ENCODE peak calls at places on chromosome X, in four cellular contexts. Q is cardiac muscle cell, Y is neural progenitor cell, U is colonic mucosa. D is an unnamed sample.

GRCh38 chrX:43165343-43165920 is 387.5 kb upstream of the PPP1R2C start:
- DNase-seq in Q (no peak), Y (no peak), U (no peak), D (no peak)

GRCh38 chrX:2497961-2498780 is 2.6 kb downstream of the DHRSX start:
- DNase-seq in Q (peak; percentile 5), Y (no peak), U (peak; percentile 69), D (no peak)

GRCh38 chrX:153649178-153649914 is 2.3 kb downstream of the DUSP9 start:
- DNase-seq in Q (peak; percentile 48), Y (peak; percentile 81), U (no peak), D (peak; percentile 16)

GRCh38 chrX:12308420-12308819 is 170.1 kb downstream of the FRMPD4 start:
- DNase-seq in Q (no peak), Y (peak; percentile 3), U (no peak), D (no peak)

GRCh38 chrX:135194684-135195083 is 23.5 kb upstream of the CT55 start:
- DNase-seq in Q (no peak), Y (no peak), U (no peak), D (no peak)

GRCh38 chrX:70454441-70455365 is 10.1 kb downstream of the DLG3 start:
- DNase-seq in Q (peak; percentile 93), Y (peak; percentile 94), U (peak; percentile 88), D (peak; percentile 74)

GRCh38 chrX:112868586-112868985 is 28.0 kb upstream of the AMOT start:
- DNase-seq in Q (no peak), Y (no peak), U (no peak), D (no peak)

GRCh38 chrX:44874481-44875184 is 1.6 kb downstream of the KDM6A start:
- DNase-seq in Q (peak; percentile 28), Y (peak; percentile 48), U (peak; percentile 66), D (peak; percentile 29)

GRCh38 chrX:66035667-66036066 is 4.2 kb downstream of the VSIG4 start:
- DNase-seq in Q (no peak), Y (peak; percentile 11), U (no peak), D (no peak)

GRCh38 chrX:133849676-133850075 is 135.7 kb downstream of the GPC3 start:
- DNase-seq in Q (no peak), Y (no peak), U (no peak), D (no peak)

GRCh38 chrX:56564182-56564885 is 907 bp downstream of the UBQLN2 start:
- DNase-seq in Q (peak; percentile 42), Y (peak; percentile 39), U (peak; percentile 23), D (no peak)

GRCh38 chrX:18210470-18210869 is 10.2 kb downstream of the BEND2 start:
- DNase-seq in Q (peak; percentile 5), Y (no peak), U (no peak), D (no peak)

GRCh38 chrX:29348288-29348687 is 761.0 kb downstream of the IL1RAPL1 start:
- DNase-seq in Q (no peak), Y (no peak), U (no peak), D (no peak)

GRCh38 chrX:16839852-16840460 is 30.2 kb downstream of the RBBP7 start:
- DNase-seq in Q (peak; percentile 17), Y (peak; percentile 32), U (no peak), D (no peak)

GRCh38 chrX:29948653-29949052 is 266.7 kb upstream of the MAGEB2 start:
- DNase-seq in Q (no peak), Y (no peak), U (no peak), D (no peak)

GRCh38 chrX:15349046-15349445 is 13.7 kb upstream of the PIGA start:
- DNase-seq in Q (peak; percentile 83), Y (peak; percentile 85), U (peak; percentile 23), D (no peak)

GRCh38 chrX:24243692-24244091 is 70.2 kb downstream of the SUPT20HL2 start:
- DNase-seq in Q (no peak), Y (no peak), U (no peak), D (no peak)

GRCh38 chrX:80572636-80573035 is 152.4 kb downstream of the TENT5D start:
- DNase-seq in Q (no peak), Y (no peak), U (no peak), D (no peak)

GRCh38 chrX:148632444-148632843 is 132.0 kb downstream of the AFF2 start:
- DNase-seq in Q (no peak), Y (no peak), U (no peak), D (no peak)

GRCh38 chrX:19682712-19683331 is 167.5 kb upstream of the MAP3K15 start:
- DNase-seq in Q (peak; percentile 23), Y (peak; percentile 32), U (peak; percentile 45), D (peak; percentile 84)

GRCh38 chrX:103063191-103063845 is 653 bp downstream of the BEX1 start:
- DNase-seq in Q (peak; percentile 61), Y (peak; percentile 64), U (no peak), D (no peak)

GRCh38 chrX:19514791-19515614 is at the start of gene MAP3K15:
- DNase-seq in Q (peak; percentile 58), Y (peak; percentile 72), U (peak; percentile 23), D (no peak)

GRCh38 chrX:65821721-65822496 is 154.5 kb downstream of the MSN start:
- DNase-seq in Q (peak; percentile 23), Y (no peak), U (peak; percentile 28), D (peak; percentile 47)

GRCh38 chrX:97215166-97215565 is 331.5 kb downstream of the RPA4 start:
- DNase-seq in Q (no peak), Y (no peak), U (no peak), D (no peak)

GRCh38 chrX:150155396-150156048 is 207.6 kb upstream of the MAMLD1 start:
- DNase-seq in Q (peak; percentile 4), Y (no peak), U (peak; percentile 28), D (no peak)

GRCh38 chrX:72041901-72042859 is 89.5 kb downstream of the RTL5 start:
- DNase-seq in Q (no peak), Y (no peak), U (no peak), D (no peak)

GRCh38 chrX:44954562-44954961 is 81.6 kb downstream of the KDM6A start:
- DNase-seq in Q (no peak), Y (no peak), U (no peak), D (no peak)

GRCh38 chrX:16101581-16101980 is 21.8 kb upstream of the GRPR start:
- DNase-seq in Q (no peak), Y (no peak), U (no peak), D (no peak)

GRCh38 chrX:147119088-147119487 is 304.5 kb upstream of the CXorf51A start:
- DNase-seq in Q (no peak), Y (no peak), U (no peak), D (no peak)

GRCh38 chrX:129318375-129318774 is 204.9 kb downstream of the SMARCA1 start:
- DNase-seq in Q (peak; percentile 0), Y (no peak), U (peak; percentile 23), D (no peak)

GRCh38 chrX:129478516-129478915 is 44.8 kb downstream of the SMARCA1 start:
- DNase-seq in Q (no peak), Y (no peak), U (no peak), D (no peak)

GRCh38 chrX:130395341-130395740 is 6.4 kb upstream of the RBMX2 start:
- DNase-seq in Q (no peak), Y (no peak), U (no peak), D (no peak)

GRCh38 chrX:105191878-105192277 is 28.6 kb downstream of the TEX13A start:
- DNase-seq in Q (peak; percentile 58), Y (peak; percentile 63), U (no peak), D (no peak)

GRCh38 chrX:150184487-150184886 is 178.6 kb upstream of the MAMLD1 start:
- DNase-seq in Q (no peak), Y (no peak), U (no peak), D (no peak)

GRCh38 chrX:151476597-151476996 is 79.6 kb downstream of the VMA21 start:
- DNase-seq in Q (no peak), Y (no peak), U (no peak), D (no peak)

GRCh38 chrX:64975491-64975890 is 759 bp downstream of the ZC4H2 start:
- DNase-seq in Q (peak; percentile 54), Y (peak; percentile 72), U (peak; percentile 41), D (no peak)

GRCh38 chrX:46506076-46506475 is 39.1 kb downstream of the ZNF674 start:
- DNase-seq in Q (no peak), Y (no peak), U (no peak), D (no peak)

GRCh38 chrX:46500054-46500453 is 45.2 kb downstream of the ZNF674 start:
- DNase-seq in Q (no peak), Y (no peak), U (no peak), D (no peak)

DNA sequence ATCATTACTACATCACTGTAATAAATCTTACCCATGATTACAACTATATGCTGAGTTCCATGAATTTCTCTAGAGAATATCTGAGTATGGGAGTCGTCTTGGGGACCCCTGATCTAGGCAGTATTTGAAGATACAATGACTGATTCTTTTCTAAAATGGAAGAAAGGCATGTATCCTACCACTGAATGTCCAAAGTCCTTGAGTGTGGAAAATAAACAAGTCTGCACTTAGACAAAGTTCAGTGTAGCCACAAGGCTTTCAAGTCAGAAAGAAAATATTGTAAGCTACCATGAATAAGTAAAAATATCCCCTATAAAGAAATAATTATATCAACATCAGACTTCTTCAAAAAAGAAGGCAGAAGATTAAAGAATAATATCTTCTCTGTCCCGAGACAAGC is 42.4 kb downstream of the ZNF674 start:
- DNase-seq in Q (no peak), Y (no peak), U (no peak), D (no peak)
- H3K9me3 ChIP-seq in Q (peaks cover 3% of the 10 kb centered on the region), Y (peaks cover 25% of the 10 kb centered on the region), U (no peaks in the 10 kb centered on the region), D (peaks cover 47% of the 10 kb centered on the region)

GRCh38 chrX:136339702-136340101 is 38.9 kb downstream of the ADGRG4 start:
- DNase-seq in Q (no peak), Y (no peak), U (no peak), D (no peak)

GRCh38 chrX:136336623-136337022 is 35.9 kb downstream of the ADGRG4 start:
- DNase-seq in Q (no peak), Y (no peak), U (no peak), D (no peak)
- TF ChIP-seq CTCF in Q (peak; percentile 31), Y (peak; percentile 53), U (peak; percentile 22), D (no peak)

DNA sequence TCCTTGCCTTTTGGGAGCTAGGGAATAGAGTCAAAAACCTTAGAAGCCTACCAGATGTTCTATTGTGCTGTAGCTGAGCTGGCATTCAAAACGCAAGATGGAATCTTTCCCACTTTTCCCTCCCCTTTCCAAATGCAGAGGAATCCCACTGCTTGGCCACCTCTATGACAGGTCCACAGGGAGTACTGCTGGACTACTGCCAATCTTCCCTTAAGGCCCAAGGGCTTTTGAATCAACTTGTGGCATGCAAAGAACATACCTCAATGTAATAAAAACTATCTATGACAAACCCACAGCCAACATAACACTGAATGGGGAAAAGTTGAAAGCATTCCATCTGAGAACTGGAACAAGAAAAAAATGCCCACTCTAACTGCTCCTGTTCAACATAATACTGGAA is 139.2 kb upstream of the AGTR2 start:
- DNase-seq in Q (no peak), Y (no peak), U (no peak), D (no peak)
- H3K9me3 ChIP-seq in Q (no peaks in the 10 kb centered on the region), Y (peaks cover 10% of the 10 kb centered on the region), U (no peaks in the 10 kb centered on the region), D (no peaks in the 10 kb centered on the region)

DNA sequence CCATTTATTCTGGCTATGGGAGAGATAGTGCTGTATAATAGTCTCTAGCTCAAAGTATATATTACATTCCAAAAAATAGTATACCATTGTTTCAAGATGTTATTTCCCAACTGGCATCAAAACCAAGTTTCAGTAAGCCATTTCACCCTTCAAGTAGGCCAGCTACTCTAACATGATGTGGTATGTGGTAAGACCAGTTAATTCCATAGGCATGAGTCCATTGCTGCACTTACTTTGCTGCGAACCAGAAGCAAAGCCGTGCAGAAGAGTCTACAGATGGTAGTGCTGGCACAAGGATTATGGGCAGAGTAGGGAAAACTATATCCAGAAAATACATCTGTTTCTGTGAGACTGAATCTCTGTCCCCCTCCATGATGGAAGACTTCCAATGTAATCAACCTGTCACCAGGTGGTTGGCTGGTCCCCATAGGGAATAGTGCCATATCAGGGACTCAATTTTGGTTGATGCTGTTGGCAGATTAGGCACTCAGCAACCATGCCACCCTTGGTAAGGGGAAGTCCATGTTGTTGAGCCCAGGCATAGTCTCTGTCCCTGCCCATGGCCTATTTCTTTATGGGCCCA is 49.8 kb upstream of the HSD17B10 start:
- DNase-seq in Q (no peak), Y (no peak), U (no peak), D (no peak)
- TF ChIP-seq CTCF in Q (no peak), Y (no peak), U (no peak), D (no peak)